ENCODE peak calls at places on chromosomes 16 and 17, in seven cellular contexts. A, E, J, Q, B, O and V are unnamed samples.

GRCh38 chr17:77373298-77374169 is 232.8 kb downstream of the SEC14L1 start:
- DNase-seq in A (peak), E (no peak), J (no peak), Q (no peak), B (no peak), O (no peak), V (peak)

GRCh38 chr17:10304758-10305300 is 68.0 kb downstream of the MYH13 start:
- DNase-seq in A (no peak), E (no peak), J (no peak), Q (no peak), B (no peak), O (no peak), V (no peak)

GRCh38 chr17:76353004-76353598 is 615 bp downstream of the PRPSAP1 start:
- DNase-seq in A (no peak), E (no peak), J (no peak), Q (peak), B (no peak), O (peak), V (no peak)

GRCh38 chr17:17749025-17749772 is 67.9 kb downstream of the RAI1 start:
- DNase-seq in A (no peak), E (no peak), J (no peak), Q (no peak), B (no peak), O (no peak), V (peak)

GRCh38 chr16:476039-476438 is 50.6 kb downstream of the RAB11FIP3 start:
- DNase-seq in A (no peak), E (no peak), J (no peak), Q (no peak), B (no peak), O (no peak), V (no peak)

GRCh38 chr17:6789146-6789545 is 13.1 kb downstream of the FBXO39 start:
- DNase-seq in A (no peak), E (no peak), J (no peak), Q (no peak), B (no peak), O (no peak), V (no peak)

GRCh38 chr17:57425903-57426574 is 169.7 kb downstream of the MSI2 start:
- DNase-seq in A (no peak), E (no peak), J (no peak), Q (no peak), B (no peak), O (no peak), V (no peak)

GRCh38 chr17:45425125-45425983 is 7.3 kb downstream of the ARHGAP27 start:
- DNase-seq in A (no peak), E (peak), J (peak), Q (peak), B (no peak), O (peak), V (peak)

GRCh38 chr16:49023095-49023494 is 258.5 kb downstream of the CBLN1 start:
- DNase-seq in A (no peak), E (no peak), J (no peak), Q (no peak), B (no peak), O (no peak), V (peak)

GRCh38 chr17:48259710-48260291 is 152.2 kb downstream of the SNX11 start:
- DNase-seq in A (no peak), E (peak), J (no peak), Q (peak), B (no peak), O (no peak), V (peak)

GRCh38 chr17:42325026-42325425 is 36.7 kb downstream of the STAT5A start:
- DNase-seq in A (no peak), E (no peak), J (no peak), Q (no peak), B (no peak), O (no peak), V (peak)

GRCh38 chr16:24978370-24978914 is 36.7 kb downstream of the ARHGAP17 start:
- DNase-seq in A (no peak), E (no peak), J (no peak), Q (no peak), B (no peak), O (no peak), V (no peak)

GRCh38 chr17:4786111-4786491 is at the start of gene VMO1:
- DNase-seq in A (no peak), E (no peak), J (no peak), Q (no peak), B (no peak), O (no peak), V (peak)